ENCODE peak calls at places on chromosomes 16 and 17, in four cellular contexts. Q is renal cortical epithelial cell; O is NCI-H345; B is CD8-positive, alpha-beta memory T cell. Z is an unnamed sample.

GRCh38 chr17:74444406-74444805 is 12.5 kb downstream of the GPRC5C start:
- DNase-seq in B (no peak), Q (peak; percentile 84), O (no peak), Z (no peak)

GRCh38 chr17:77437017-77437416 is 296.2 kb downstream of the SEC14L1 start:
- DNase-seq in O (peak; percentile 35), B (no peak), Q (no peak), Z (no peak)

GRCh38 chr17:4583206-4583605 is 1.1 kb upstream of the SMTNL2 start:
- DNase-seq in O (no peak), Q (no peak), B (no peak), Z (no peak)

GRCh38 chr16:81567987-81568748 is 123.6 kb downstream of the CMIP start:
- DNase-seq in B (no peak), Q (peak; percentile 87), O (no peak), Z (peak; percentile 57)

GRCh38 chr16:88600539-88600896 is 30.3 kb downstream of the ZC3H18 start:
- DNase-seq in O (no peak), B (no peak), Q (no peak), Z (no peak)

GRCh38 chr17:81409190-81409935 is 14.1 kb downstream of the BAHCC1 start:
- DNase-seq in B (no peak), O (peak; percentile 54), Q (no peak), Z (no peak)

GRCh38 chr16:57004387-57005250 is 15.3 kb downstream of the NLRC5 start:
- DNase-seq in O (no peak), Q (no peak), B (no peak), Z (no peak)

GRCh38 chr17:55654015-55654414 is 68.6 kb downstream of the TMEM100 start:
- DNase-seq in B (no peak), Q (no peak), O (no peak), Z (no peak)

GRCh38 chr17:35076874-35077273 is 13.4 kb upstream of the RFFL start:
- DNase-seq in O (no peak), B (no peak), Q (no peak), Z (no peak)

GRCh38 chr17:77613627-77614026 is 344.9 kb upstream of the TNRC6C start:
- DNase-seq in Q (no peak), B (no peak), O (no peak), Z (no peak)